ENCODE peak calls at places on chromosomes 3 and 15, in seven cellular contexts. J is COR-L47; U is activated naive CD8-positive, alpha-beta T cell treated with anti-CD3 and anti-CD28 coated beads for 36 hours; M is neural crest cell; E is activated CD8-positive, alpha-beta memory T cell treated with anti-CD3 and anti-CD28 coated beads for 24 hours; Q is glomerular endothelial cell; I is H54. Y is an unnamed sample.
A peak's percentile ranks its signal among the peaks of the same experiment; 100 is the strongest.

GRCh38 chr15:22861151-22861550 is 22.7 kb downstream of the NIPA2 start:
- DNase-seq in J (no peak), U (no peak), M (no peak), E (no peak), Q (no peak), I (no peak), Y (no peak)

GRCh38 chr3:14289590-14290453 is 111.2 kb downstream of the LSM3 start:
- DNase-seq in J (no peak), U (no peak), M (no peak), E (no peak), Q (no peak), I (peak; percentile 85), Y (no peak)

GRCh38 chr3:59796486-59796885 is 746.7 kb upstream of the CFAP20DC start:
- DNase-seq in J (no peak), U (no peak), M (no peak), E (no peak), Q (no peak), I (no peak), Y (no peak)

GRCh38 chr3:21142949-21143348 is 608.1 kb downstream of the ZNF385D start:
- DNase-seq in J (no peak), U (no peak), M (no peak), E (no peak), Q (no peak), I (no peak), Y (no peak)

GRCh38 chr15:84104853-84105252 is 130.7 kb upstream of the GOLGA6L4 start:
- DNase-seq in J (no peak), U (no peak), M (no peak), E (no peak), Q (no peak), I (no peak), Y (no peak)

GRCh38 chr3:187197255-187197654 is at the start of gene RTP1:
- DNase-seq in J (peak; percentile 7), U (no peak), M (no peak), E (no peak), Q (no peak), I (no peak), Y (no peak)

GRCh38 chr3:175485436-175485835 is 626.3 kb downstream of the NAALADL2 start:
- DNase-seq in J (no peak), U (no peak), M (no peak), E (no peak), Q (no peak), I (no peak), Y (no peak)

GRCh38 chr3:30970183-30970582 is 75.7 kb upstream of the GADL1 start:
- DNase-seq in J (peak; percentile 6), U (no peak), M (no peak), E (no peak), Q (no peak), I (no peak), Y (no peak)

GRCh38 chr3:193771736-193772135 is 178.7 kb downstream of the OPA1 start:
- DNase-seq in J (no peak), U (no peak), M (no peak), E (no peak), Q (no peak), I (no peak), Y (no peak)

GRCh38 chr15:101047301-101047781 is 128.2 kb downstream of the LRRK1 start:
- DNase-seq in J (no peak), U (no peak), M (no peak), E (peak; percentile 19), Q (no peak), I (no peak), Y (no peak)

GRCh38 chr3:48617559-48617958 is 4.0 kb downstream of the TMEM89 start:
- DNase-seq in J (no peak), U (no peak), M (no peak), E (no peak), Q (no peak), I (no peak), Y (no peak)

GRCh38 chr15:78859971-78860733 is 12.5 kb upstream of the MORF4L1 start:
- DNase-seq in J (peak; percentile 68), U (peak; percentile 72), M (peak; percentile 75), E (peak; percentile 92), Q (peak; percentile 61), I (peak; percentile 56), Y (peak; percentile 78)

GRCh38 chr3:60399861-60400845 is 851.1 kb downstream of the FHIT start:
- DNase-seq in J (peak; percentile 21), U (no peak), M (no peak), E (no peak), Q (no peak), I (no peak), Y (no peak)

GRCh38 chr3:185327052-185327451 is 35.9 kb upstream of the MAP3K13 start:
- DNase-seq in J (no peak), U (no peak), M (no peak), E (no peak), Q (no peak), I (no peak), Y (no peak)

GRCh38 chr3:161171113-161171512 is 50.0 kb upstream of the NMD3 start:
- DNase-seq in J (no peak), U (no peak), M (no peak), E (no peak), Q (no peak), I (peak; percentile 43), Y (peak; percentile 66)

GRCh38 chr15:56215769-56216168 is 27.9 kb downstream of the RFX7 start:
- DNase-seq in J (no peak), U (no peak), M (no peak), E (no peak), Q (no peak), I (peak; percentile 29), Y (no peak)

GRCh38 chr3:52405066-52405465 is 39.8 kb downstream of the SEMA3G start:
- DNase-seq in J (no peak), U (no peak), M (no peak), E (no peak), Q (no peak), I (no peak), Y (peak; percentile 7)

GRCh38 chr15:41183580-41183979 is 47.0 kb downstream of the EXD1 start:
- DNase-seq in J (no peak), U (no peak), M (no peak), E (no peak), Q (no peak), I (no peak), Y (no peak)

GRCh38 chr3:66418432-66419052 is 82.3 kb downstream of the LRIG1 start:
- DNase-seq in J (no peak), U (no peak), M (no peak), E (no peak), Q (no peak), I (no peak), Y (peak; percentile 73)

GRCh38 chr3:125137432-125138033 is 75.0 kb downstream of the SLC12A8 start:
- DNase-seq in J (no peak), U (no peak), M (no peak), E (no peak), Q (no peak), I (peak; percentile 96), Y (no peak)

GRCh38 chr3:12557472-12558105 is 702 bp downstream of the MKRN2 start:
- DNase-seq in J (no peak), U (no peak), M (no peak), E (no peak), Q (no peak), I (no peak), Y (no peak)

GRCh38 chr15:73009306-73010091 is 42.8 kb upstream of the NEO1 start:
- DNase-seq in J (no peak), U (no peak), M (no peak), E (no peak), Q (no peak), I (no peak), Y (no peak)

GRCh38 chr15:70432924-70433500 is 330.3 kb downstream of the UACA start:
- DNase-seq in J (no peak), U (no peak), M (peak; percentile 20), E (no peak), Q (no peak), I (no peak), Y (no peak)

GRCh38 chr3:148866261-148866660 is 1.2 kb downstream of the CPA3 start:
- DNase-seq in J (no peak), U (no peak), M (no peak), E (no peak), Q (no peak), I (peak; percentile 13), Y (no peak)

GRCh38 chr3:18740631-18741583 is 315.8 kb upstream of the SATB1 start:
- DNase-seq in J (no peak), U (peak; percentile 53), M (no peak), E (peak; percentile 70), Q (no peak), I (no peak), Y (no peak)

GRCh38 chr15:91908401-91908800 is 54.9 kb downstream of the SLCO3A1 start:
- DNase-seq in J (no peak), U (no peak), M (no peak), E (peak; percentile 19), Q (no peak), I (peak; percentile 37), Y (no peak)

GRCh38 chr3:40930772-40931171 is 268.5 kb upstream of the CTNNB1 start:
- DNase-seq in J (no peak), U (no peak), M (no peak), E (no peak), Q (no peak), I (no peak), Y (no peak)

GRCh38 chr15:71678191-71678590 is 132.2 kb upstream of the NR2E3 start:
- DNase-seq in J (no peak), U (no peak), M (no peak), E (no peak), Q (no peak), I (no peak), Y (no peak)

GRCh38 chr3:101954946-101955345 is 105.6 kb downstream of the NFKBIZ start:
- DNase-seq in J (no peak), U (no peak), M (no peak), E (no peak), Q (no peak), I (no peak), Y (no peak)

GRCh38 chr15:31977812-31978662 is 52.3 kb upstream of the CHRNA7 start:
- DNase-seq in J (peak; percentile 66), U (peak; percentile 54), M (peak; percentile 83), E (peak; percentile 81), Q (no peak), I (peak; percentile 45), Y (peak; percentile 78)

GRCh38 chr3:181935915-181936314 is 224.2 kb downstream of the SOX2 start:
- DNase-seq in J (no peak), U (no peak), M (no peak), E (no peak), Q (no peak), I (no peak), Y (no peak)

GRCh38 chr3:46429250-46429649 is 22.2 kb downstream of the CCRL2 start:
- DNase-seq in J (no peak), U (no peak), M (no peak), E (no peak), Q (no peak), I (no peak), Y (no peak)

GRCh38 chr15:97745481-97746071 is 214.9 kb upstream of the ARRDC4 start:
- DNase-seq in J (peak; percentile 8), U (no peak), M (peak; percentile 29), E (no peak), Q (no peak), I (no peak), Y (no peak)

GRCh38 chr3:159844801-159845261 is 143.8 kb upstream of the IL12A start:
- DNase-seq in J (no peak), U (no peak), M (no peak), E (no peak), Q (no peak), I (no peak), Y (no peak)

GRCh38 chr3:194579091-194579606 is 54.1 kb downstream of the TMEM44 start:
- DNase-seq in J (no peak), U (no peak), M (no peak), E (no peak), Q (no peak), I (no peak), Y (peak; percentile 86)

GRCh38 chr15:71469393-71469792 is 341.0 kb upstream of the NR2E3 start:
- DNase-seq in J (no peak), U (no peak), M (no peak), E (no peak), Q (no peak), I (no peak), Y (no peak)

GRCh38 chr15:51319539-51319938 is 18.9 kb downstream of the CYP19A1 start:
- DNase-seq in J (no peak), U (no peak), M (no peak), E (no peak), Q (no peak), I (no peak), Y (no peak)

GRCh38 chr3:35744419-35744818 is 105.1 kb downstream of the ARPP21 start:
- DNase-seq in J (no peak), U (no peak), M (no peak), E (no peak), Q (no peak), I (no peak), Y (no peak)

Y was measured in left ventricle myocardium superior.